ENCODE peak calls at places on chromosomes 6 and 20, in seven cellular contexts. I, H, G, D, J, N and K are unnamed samples.

GRCh38 chr20:5557123-5557522 is 193.1 kb upstream of the SHLD1 start:
- DNase-seq in I (peak), H (peak), G (peak), D (peak), J (peak), N (no peak), K (peak)

GRCh38 chr6:72968704-72969103 is 256.6 kb downstream of the KHDC1L start:
- DNase-seq in I (no peak), H (peak), G (no peak), D (no peak), J (no peak), N (no peak), K (no peak)

GRCh38 chr6:51648236-51648635 is 439.2 kb downstream of the PKHD1 start:
- DNase-seq in I (no peak), H (no peak), G (no peak), D (no peak), J (no peak), N (no peak), K (no peak)

GRCh38 chr6:37630281-37630799 is 67.3 kb downstream of the MDGA1 start:
- DNase-seq in I (peak), H (peak), G (no peak), D (no peak), J (no peak), N (no peak), K (peak)

GRCh38 chr20:8018928-8019177 is 708 bp downstream of the TMX4 start:
- DNase-seq in I (no peak), H (no peak), G (no peak), D (peak), J (no peak), N (no peak), K (no peak)

GRCh38 chr20:51366155-51366886 is 176.2 kb downstream of the NFATC2 start:
- DNase-seq in I (peak), H (peak), G (peak), D (no peak), J (no peak), N (peak), K (peak)

GRCh38 chr6:22680950-22681349 is 111.6 kb downstream of the HDGFL1 start:
- DNase-seq in I (no peak), H (no peak), G (no peak), D (no peak), J (no peak), N (no peak), K (no peak)

GRCh38 chr6:137160763-137161162 is 12.7 kb downstream of the IL22RA2 start:
- DNase-seq in I (peak), H (peak), G (no peak), D (no peak), J (no peak), N (no peak), K (peak)

GRCh38 chr6:136095961-136096360 is 154.2 kb downstream of the MTFR2 start:
- DNase-seq in I (no peak), H (peak), G (peak), D (no peak), J (no peak), N (no peak), K (peak)

GRCh38 chr6:50853924-50854323 is 35.3 kb downstream of the TFAP2B start:
- DNase-seq in I (no peak), H (no peak), G (no peak), D (no peak), J (no peak), N (no peak), K (no peak)

GRCh38 chr20:58086763-58087566 is 141.5 kb downstream of the ANKRD60 start:
- DNase-seq in I (peak), H (peak), G (no peak), D (no peak), J (no peak), N (peak), K (peak)

GRCh38 chr6:3139090-3139903 is 18.0 kb downstream of the TUBB2A start:
- DNase-seq in I (peak), H (peak), G (no peak), D (no peak), J (no peak), N (no peak), K (no peak)

GRCh38 chr20:61948586-61949362 is 116.9 kb downstream of the TAF4 start:
- DNase-seq in I (no peak), H (no peak), G (no peak), D (no peak), J (no peak), N (no peak), K (no peak)

DNA sequence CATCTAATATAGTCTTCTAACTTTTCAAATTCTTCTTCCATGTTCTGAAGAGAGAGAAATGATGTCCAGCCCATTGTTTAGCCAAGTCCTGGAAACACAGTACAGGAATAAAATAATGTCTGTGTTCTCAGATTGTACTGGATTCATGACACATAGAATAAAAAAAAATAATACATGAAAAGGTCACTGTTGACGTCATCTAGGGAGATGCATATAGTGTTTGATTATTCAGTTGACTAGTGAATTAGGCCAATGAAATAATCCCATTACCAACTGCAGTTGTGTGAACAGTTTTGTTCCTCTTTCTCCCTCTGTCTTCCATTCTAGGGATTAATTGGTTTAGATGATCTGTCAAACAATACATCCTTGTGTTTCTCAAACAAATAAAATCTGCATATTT is 222.8 kb downstream of the ALDH8A1 start:
- DNase-seq in I (no peak), H (peak), G (no peak), D (no peak), J (no peak), N (no peak), K (no peak)
- H3K4me3 ChIP-seq in I (no peak), H (no peak), G (no peak), D (no peak), J (no peak), N (no peak), K (no peak)

DNA sequence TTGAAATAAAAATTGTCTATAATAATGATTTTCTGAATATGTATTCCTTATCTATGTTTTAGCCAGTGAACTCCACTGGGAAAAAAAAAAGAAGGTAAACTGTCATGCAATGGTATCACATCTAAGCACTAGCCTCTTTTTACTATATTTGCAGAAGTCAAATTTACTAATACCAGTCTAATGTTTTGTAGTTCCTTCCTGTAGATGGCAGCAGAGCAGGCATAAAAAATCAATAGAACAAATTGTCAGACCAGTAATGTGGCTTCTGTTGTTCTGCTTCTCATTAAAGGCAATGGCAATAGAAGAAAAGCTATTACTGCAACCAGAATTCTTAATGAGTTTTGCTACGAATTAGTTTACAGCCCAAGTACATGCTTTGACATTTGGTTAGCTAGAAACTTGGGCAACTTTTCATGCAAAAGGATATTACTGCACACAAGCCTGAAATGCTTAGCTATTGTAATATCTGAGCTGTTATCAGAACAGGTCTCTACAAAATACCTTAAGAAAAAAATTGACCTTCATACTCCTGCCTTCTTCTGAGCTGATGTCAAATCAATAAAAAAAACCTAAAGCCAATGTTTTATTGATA is 476.9 kb downstream of the KHDRBS2 start:
- DNase-seq in I (no peak), H (peak), G (no peak), D (no peak), J (no peak), N (no peak), K (no peak)
- H3K4me3 ChIP-seq in I (no peak), H (no peak), G (no peak), D (no peak), J (no peak), N (no peak), K (no peak)

GRCh38 chr6:20879121-20879520 is 344.9 kb downstream of the CDKAL1 start:
- DNase-seq in I (no peak), H (no peak), G (no peak), D (no peak), J (no peak), N (no peak), K (no peak)

GRCh38 chr6:20882014-20882413 is 347.8 kb downstream of the CDKAL1 start:
- DNase-seq in I (no peak), H (no peak), G (no peak), D (no peak), J (no peak), N (no peak), K (no peak)

GRCh38 chr6:20879526-20879925 is 345.3 kb downstream of the CDKAL1 start:
- DNase-seq in I (no peak), H (peak), G (no peak), D (no peak), J (no peak), N (no peak), K (no peak)

GRCh38 chr6:20881365-20881764 is 347.1 kb downstream of the CDKAL1 start:
- DNase-seq in I (no peak), H (no peak), G (no peak), D (no peak), J (no peak), N (no peak), K (no peak)

DNA sequence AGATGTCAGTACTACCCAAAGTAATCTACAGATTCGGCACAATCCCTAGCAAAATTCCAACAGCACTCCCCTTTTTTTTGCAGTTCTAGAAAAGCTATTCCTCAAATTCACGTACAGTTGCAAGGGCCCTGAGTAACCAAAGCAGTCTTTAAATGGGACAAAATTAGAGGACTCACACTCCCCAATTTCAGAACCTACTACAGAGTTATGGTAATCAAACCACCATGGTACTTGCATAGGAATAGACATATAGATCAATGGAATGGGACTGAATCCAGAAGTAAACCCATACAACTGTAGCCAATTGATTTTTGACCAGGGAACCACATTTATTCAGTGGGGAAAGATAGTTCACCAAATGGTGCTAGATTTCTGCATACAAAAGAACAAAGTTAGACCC is 350.8 kb downstream of the CDKAL1 start:
- DNase-seq in I (no peak), H (no peak), G (no peak), D (no peak), J (no peak), N (no peak), K (no peak)
- H3K4me3 ChIP-seq in I (no peak), H (no peak), G (no peak), D (no peak), J (no peak), N (no peak), K (no peak)

DNA sequence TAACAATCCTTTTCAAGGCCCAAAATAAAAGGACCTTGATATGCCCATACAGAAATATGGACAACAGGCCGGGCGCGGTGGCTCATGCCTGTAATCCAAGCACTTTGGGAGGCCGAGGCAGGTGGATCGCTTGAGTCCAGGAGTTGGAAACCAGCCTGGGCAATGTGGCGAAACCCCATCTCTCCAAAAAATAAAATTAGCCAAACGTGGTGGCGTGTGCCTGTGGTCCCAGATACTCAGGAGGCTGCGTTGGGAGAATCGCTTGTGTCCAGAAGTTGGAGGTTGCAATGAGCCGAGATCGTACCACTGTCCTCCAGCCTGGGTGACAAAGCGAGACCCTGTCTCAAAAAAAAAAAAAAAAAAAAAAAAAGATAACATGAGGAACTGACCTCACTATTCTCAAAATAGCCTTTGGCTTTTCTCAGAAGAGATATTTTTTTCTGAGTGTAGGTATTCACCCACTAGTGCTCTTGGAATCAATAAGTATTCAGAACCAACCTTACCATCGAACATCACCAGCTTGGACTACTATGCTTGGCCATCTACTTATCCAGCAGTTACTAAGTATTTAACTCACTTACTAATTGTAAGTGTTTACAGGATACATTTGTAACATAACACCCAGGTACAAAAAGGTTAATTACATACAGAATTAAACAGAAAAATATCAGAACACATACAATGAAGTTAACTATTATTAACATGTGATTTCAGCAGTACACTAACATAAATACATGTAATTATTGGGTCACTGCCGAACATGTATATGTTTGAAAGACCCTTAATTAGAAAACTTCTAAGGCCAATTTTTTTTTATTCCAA is 99.2 kb downstream of the OR2B2 start:
- DNase-seq in I (no peak), H (no peak), G (no peak), D (no peak), J (no peak), N (no peak), K (no peak)
- H3K4me3 ChIP-seq in I (no peak), H (no peak), G (no peak), D (no peak), J (no peak), N (no peak), K (no peak)

GRCh38 chr20:4134861-4135379 is 119.6 kb upstream of the RNF24 start:
- DNase-seq in I (no peak), H (no peak), G (no peak), D (no peak), J (no peak), N (no peak), K (no peak)

GRCh38 chr20:4132956-4133355 is 117.6 kb upstream of the RNF24 start:
- DNase-seq in I (no peak), H (no peak), G (no peak), D (no peak), J (no peak), N (no peak), K (no peak)

GRCh38 chr20:4135385-4136077 is 120.2 kb upstream of the RNF24 start:
- DNase-seq in I (peak), H (peak), G (peak), D (no peak), J (no peak), N (no peak), K (peak)

GRCh38 chr20:4136078-4136966 is 121.0 kb upstream of the RNF24 start:
- DNase-seq in I (no peak), H (no peak), G (no peak), D (no peak), J (no peak), N (no peak), K (no peak)

DNA sequence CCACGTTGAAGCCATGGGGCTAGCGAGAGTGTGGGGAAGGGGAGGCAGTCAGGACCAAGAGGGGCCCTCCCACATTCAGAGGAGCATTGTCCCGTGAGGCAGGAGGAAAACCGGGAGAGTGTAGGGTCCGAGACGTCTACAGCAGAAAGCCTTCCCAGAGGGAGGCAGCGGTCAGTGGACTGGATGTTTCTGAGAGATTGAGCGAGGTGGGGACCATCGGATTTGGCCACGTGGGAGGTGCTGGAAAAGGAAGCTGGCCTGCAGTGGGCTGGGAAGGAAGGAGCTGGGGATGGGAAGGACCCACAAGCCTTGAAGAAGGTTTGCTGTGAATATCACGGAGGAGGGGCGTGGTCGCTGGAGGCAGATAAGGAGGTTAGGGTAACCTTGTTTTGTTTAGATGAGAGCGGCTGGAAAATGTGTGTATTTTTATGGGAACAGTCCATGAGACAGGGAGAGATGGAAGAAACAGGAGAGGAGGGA is 119.0 kb upstream of the RNF24 start:
- DNase-seq in I (no peak), H (no peak), G (no peak), D (no peak), J (no peak), N (no peak), K (no peak)
- H3K4me3 ChIP-seq in I (no peak), H (no peak), G (no peak), D (no peak), J (no peak), N (no peak), K (no peak)

DNA sequence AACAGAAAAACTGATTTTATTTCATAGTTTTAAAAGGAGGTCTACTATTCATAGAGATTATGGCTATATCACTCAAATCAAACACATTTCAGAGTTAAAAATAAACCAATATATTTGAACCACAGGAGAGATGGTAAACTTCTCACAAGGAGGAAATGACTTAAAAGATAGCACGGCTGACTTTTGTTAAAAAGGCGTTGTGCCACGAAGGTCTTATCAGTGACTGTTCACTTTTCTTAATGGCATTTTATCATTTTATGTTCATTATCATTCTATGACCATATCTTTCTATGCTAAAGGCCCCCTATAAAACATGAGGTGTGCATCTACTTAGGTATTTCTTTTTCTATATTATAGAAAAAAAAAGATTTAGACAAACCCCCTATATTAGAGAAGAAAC is 19.6 kb downstream of the ELOVL4 start:
- DNase-seq in I (no peak), H (no peak), G (no peak), D (no peak), J (no peak), N (no peak), K (no peak)
- H3K4me3 ChIP-seq in I (no peak), H (no peak), G (no peak), D (no peak), J (no peak), N (no peak), K (no peak)

DNA sequence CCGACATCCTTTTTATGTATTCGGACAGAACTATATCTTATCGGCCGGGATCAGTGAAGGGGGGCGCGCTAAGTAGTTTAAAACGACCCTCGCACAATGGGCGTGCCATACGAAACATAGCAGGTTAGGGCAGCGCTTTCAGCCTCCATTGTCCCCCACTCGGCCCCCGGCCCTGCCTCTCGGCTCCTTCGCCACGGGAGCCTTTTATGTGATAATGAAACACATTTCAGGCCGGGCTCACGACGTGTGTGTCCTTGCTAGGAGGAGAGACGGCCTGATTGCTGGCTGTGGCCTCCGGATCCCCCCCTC is 5.3 kb downstream of the FOXA2 start:
- DNase-seq in I (no peak), H (no peak), G (no peak), D (no peak), J (no peak), N (no peak), K (no peak)
- H3K4me3 ChIP-seq in I (no peak), H (no peak), G (no peak), D (no peak), J (no peak), N (peak), K (peak)

GRCh38 chr20:11266571-11266970 is 592.8 kb upstream of the JAG1 start:
- DNase-seq in I (no peak), H (no peak), G (no peak), D (no peak), J (no peak), N (no peak), K (peak)
- H3K4me3 ChIP-seq in I (no peak), H (no peak), G (no peak), D (no peak), J (no peak), N (no peak), K (no peak)